ENCODE peak calls at places on chromosome 10, in four cellular contexts. F is NT2/D1, E is SK-N-SH, Y is foreskin keratinocyte. G is an unnamed sample.

GRCh38 chr10:3091346-3091787 is 24.0 kb downstream of the PFKP start:
- DNase-seq in F (no peak), E (no peak), Y (peak), G (peak)

GRCh38 chr10:132363921-132364593 is 32.1 kb downstream of the LRRC27 start:
- DNase-seq in F (no peak), E (peak), Y (no peak), G (no peak)

GRCh38 chr10:13099666-13100348 is at the start of gene OPTN:
- DNase-seq in F (peak), E (peak), Y (peak), G (peak)

GRCh38 chr10:5252177-5253037 is 55.8 kb downstream of the AKR1C4 start:
- DNase-seq in F (no peak), E (no peak), Y (peak), G (no peak)

GRCh38 chr10:5890519-5890878 is 456 bp downstream of the FBH1 start:
- DNase-seq in F (no peak), E (peak), Y (no peak), G (no peak)

GRCh38 chr10:96338279-96338925 is 20.4 kb downstream of the OPALIN start:
- DNase-seq in F (no peak), E (no peak), Y (no peak), G (no peak)

GRCh38 chr10:71468363-71469094 is 71.8 kb downstream of the CDH23 start:
- DNase-seq in F (no peak), E (no peak), Y (no peak), G (peak)

GRCh38 chr10:77456414-77456813 is 181.2 kb downstream of the KCNMA1 start:
- DNase-seq in F (no peak), E (peak), Y (no peak), G (peak)

GRCh38 chr10:74718208-74718607 is 108.2 kb upstream of the KAT6B start:
- DNase-seq in F (no peak), E (no peak), Y (no peak), G (no peak)

GRCh38 chr10:77877461-77878344 is 48.9 kb downstream of the DLG5 start:
- DNase-seq in F (peak), E (peak), Y (peak), G (no peak)

GRCh38 chr10:75405201-75406143 is 3.9 kb upstream of the ZNF503 start:
- DNase-seq in F (no peak), E (peak), Y (peak), G (no peak)

GRCh38 chr10:93342346-93342745 is 139.8 kb downstream of the MYOF start:
- DNase-seq in F (no peak), E (no peak), Y (no peak), G (no peak)

GRCh38 chr10:77780180-77780579 is 142.6 kb upstream of the KCNMA1 start:
- DNase-seq in F (no peak), E (no peak), Y (no peak), G (no peak)

GRCh38 chr10:28570598-28570997 is 37.7 kb downstream of the WAC start:
- DNase-seq in F (no peak), E (no peak), Y (no peak), G (no peak)

GRCh38 chr10:60662917-60663614 is 115.2 kb upstream of the CDK1 start:
- DNase-seq in F (no peak), E (no peak), Y (no peak), G (no peak)

GRCh38 chr10:36446873-36447272 is 678.5 kb upstream of the ANKRD30A start:
- DNase-seq in F (no peak), E (peak), Y (peak), G (no peak)

GRCh38 chr10:5609952-5610616 is 56.3 kb downstream of the ASB13 start:
- DNase-seq in F (no peak), E (no peak), Y (peak), G (no peak)

GRCh38 chr10:93821051-93821772 is 63.5 kb downstream of the LGI1 start:
- DNase-seq in F (no peak), E (no peak), Y (peak), G (no peak)

GRCh38 chr10:118214751-118215150 is 127.4 kb downstream of the FAM204A start:
- DNase-seq in F (no peak), E (no peak), Y (no peak), G (no peak)

GRCh38 chr10:24208661-24209420 is at the start of gene KIAA1217:
- DNase-seq in F (no peak), E (peak), Y (no peak), G (no peak)

GRCh38 chr10:47081264-47081663 is 170.0 kb downstream of the PTPN20 start:
- DNase-seq in F (no peak), E (no peak), Y (no peak), G (no peak)

GRCh38 chr10:34297551-34298370 is 517.3 kb downstream of the PARD3 start:
- DNase-seq in F (no peak), E (no peak), Y (no peak), G (no peak)

GRCh38 chr10:34474060-34474376 is 341.1 kb downstream of the PARD3 start:
- DNase-seq in F (no peak), E (no peak), Y (peak), G (no peak)

GRCh38 chr10:89604200-89604599 is 40.8 kb downstream of the PANK1 start:
- DNase-seq in F (no peak), E (no peak), Y (no peak), G (no peak)

GRCh38 chr10:125160856-125161569 is 650 bp upstream of the CTBP2 start:
- DNase-seq in F (peak), E (peak), Y (peak), G (peak)

GRCh38 chr10:50416181-50416824 is 165.0 kb upstream of the ASAH2 start:
- DNase-seq in F (no peak), E (peak), Y (no peak), G (no peak)

GRCh38 chr10:103884681-103885139 is 29.3 kb upstream of the SH3PXD2A start:
- DNase-seq in F (peak), E (peak), Y (peak), G (no peak)

GRCh38 chr10:29619273-29619672 is 15.5 kb downstream of the SVIL start:
- DNase-seq in F (no peak), E (no peak), Y (no peak), G (no peak)

GRCh38 chr10:100038561-100039071 is 28.9 kb upstream of the DNMBP start:
- DNase-seq in F (no peak), E (no peak), Y (peak), G (no peak)

G was measured in posterior cingulate gyrus.